ENCODE peak calls at places on chromosomes 16 and 17, in eight cellular contexts. I is dorsolateral prefrontal cortex, D is colonic mucosa, Y is fibroblast of lung, W is A549, F is ovary, S is lung, N is sigmoid colon. M is an unnamed sample.

GRCh38 chr17:42484304-42484703 is 25.6 kb downstream of the ATP6V0A1 start:
- DNase-seq in I (no peak), D (peak; percentile 41), Y (no peak), W (no peak), F (no peak), S (no peak), N (no peak), M (peak; percentile 49)

GRCh38 chr17:41868568-41868967 is 3.3 kb upstream of the KLHL11 start:
- DNase-seq in I (no peak), D (no peak), Y (no peak), W (no peak), F (no peak), S (no peak), N (no peak), M (no peak)

GRCh38 chr17:27907976-27908558 is 14.9 kb upstream of the LYRM9 start:
- DNase-seq in I (no peak), D (no peak), Y (no peak), W (no peak), F (no peak), S (no peak), N (no peak), M (no peak)

GRCh38 chr16:27253526-27253930 is 15.0 kb downstream of the NSMCE1 start:
- DNase-seq in I (no peak), D (no peak), Y (peak; percentile 91), W (peak; percentile 39), F (no peak), S (no peak), N (no peak), M (no peak)

GRCh38 chr17:7336240-7337175 is at the start of gene ACAP1:
- DNase-seq in I (no peak), D (peak; percentile 65), Y (no peak), W (no peak), F (no peak), S (no peak), N (no peak), M (peak; percentile 91)

GRCh38 chr17:78798695-78799559 is 16.9 kb upstream of the CYTH1 start:
- DNase-seq in I (no peak), D (no peak), Y (peak; percentile 53), W (peak; percentile 45), F (no peak), S (no peak), N (no peak), M (no peak)

GRCh38 chr17:29059281-29059680 is 16.3 kb downstream of the PIPOX start:
- DNase-seq in I (no peak), D (no peak), Y (peak; percentile 74), W (peak; percentile 58), F (no peak), S (no peak), N (no peak), M (no peak)

GRCh38 chr16:79329967-79330366 is 270.6 kb downstream of the MAF start:
- DNase-seq in I (no peak), D (peak; percentile 27), Y (no peak), W (no peak), F (no peak), S (no peak), N (no peak), M (no peak)

GRCh38 chr17:78934681-78935418 is 9.7 kb upstream of the TIMP2 start:
- DNase-seq in I (no peak), D (no peak), Y (peak; percentile 41), W (no peak), F (no peak), S (no peak), N (peak; percentile 75), M (no peak)

GRCh38 chr16:4578961-4579530 is 22.9 kb downstream of the C16orf96 start:
- DNase-seq in I (no peak), D (no peak), Y (no peak), W (no peak), F (no peak), S (no peak), N (no peak), M (no peak)

GRCh38 chr17:40404003-40404402 is 13.7 kb downstream of the TOP2A start:
- DNase-seq in I (no peak), D (no peak), Y (no peak), W (no peak), F (no peak), S (no peak), N (no peak), M (no peak)

GRCh38 chr16:57536306-57537193 is at the start of gene CCDC102A:
- DNase-seq in I (peak; percentile 52), D (peak; percentile 42), Y (peak; percentile 54), W (no peak), F (peak; percentile 45), S (no peak), N (no peak), M (peak; percentile 41)

GRCh38 chr17:41784207-41784744 is 2.2 kb downstream of the JUP start:
- DNase-seq in I (no peak), D (peak; percentile 60), Y (peak; percentile 84), W (peak; percentile 92), F (no peak), S (peak; percentile 58), N (no peak), M (no peak)

GRCh38 chr16:27245276-27246231 is 23.0 kb downstream of the NSMCE1 start:
- DNase-seq in I (no peak), D (no peak), Y (peak; percentile 97), W (peak; percentile 90), F (peak; percentile 46), S (no peak), N (peak; percentile 89), M (no peak)

GRCh38 chr17:9290226-9290613 is 268.9 kb downstream of the NTN1 start:
- DNase-seq in I (no peak), D (no peak), Y (no peak), W (no peak), F (no peak), S (no peak), N (no peak), M (no peak)

GRCh38 chr17:63171428-63172205 is 205.6 kb downstream of the TANC2 start:
- DNase-seq in I (no peak), D (no peak), Y (peak; percentile 84), W (no peak), F (no peak), S (no peak), N (no peak), M (no peak)

GRCh38 chr17:51612692-51613091 is 352.3 kb downstream of the UTP18 start:
- DNase-seq in I (no peak), D (no peak), Y (no peak), W (no peak), F (no peak), S (no peak), N (no peak), M (no peak)

GRCh38 chr17:81868674-81869220 is 2.4 kb downstream of the ARHGDIA start:
- DNase-seq in I (no peak), D (no peak), Y (peak; percentile 89), W (peak; percentile 91), F (peak; percentile 61), S (no peak), N (peak; percentile 84), M (no peak)
- H3K4me3 ChIP-seq in I (no peak overlapping the region), D (no peak overlapping the region), Y (no peak overlapping the region), W (peak overlapping the region; percentile 99), F (no peak overlapping the region), S (no peak overlapping the region), N (no peak overlapping the region), M (no peak overlapping the region)

GRCh38 chr16:88454315-88455057 is 1.4 kb downstream of the ZFPM1 start:
- DNase-seq in I (no peak), D (peak; percentile 67), Y (no peak), W (peak; percentile 46), F (no peak), S (no peak), N (no peak), M (peak; percentile 53)
- H3K27ac ChIP-seq in I (no peak overlapping the region), D (peak overlapping the region; percentile 78), Y (peak overlapping the region; percentile 16), W (peak overlapping the region; percentile 78), F (no peak overlapping the region), S (peak overlapping the region; percentile 63), N (no peak overlapping the region), M (peak overlapping the region; percentile 57)

DNA sequence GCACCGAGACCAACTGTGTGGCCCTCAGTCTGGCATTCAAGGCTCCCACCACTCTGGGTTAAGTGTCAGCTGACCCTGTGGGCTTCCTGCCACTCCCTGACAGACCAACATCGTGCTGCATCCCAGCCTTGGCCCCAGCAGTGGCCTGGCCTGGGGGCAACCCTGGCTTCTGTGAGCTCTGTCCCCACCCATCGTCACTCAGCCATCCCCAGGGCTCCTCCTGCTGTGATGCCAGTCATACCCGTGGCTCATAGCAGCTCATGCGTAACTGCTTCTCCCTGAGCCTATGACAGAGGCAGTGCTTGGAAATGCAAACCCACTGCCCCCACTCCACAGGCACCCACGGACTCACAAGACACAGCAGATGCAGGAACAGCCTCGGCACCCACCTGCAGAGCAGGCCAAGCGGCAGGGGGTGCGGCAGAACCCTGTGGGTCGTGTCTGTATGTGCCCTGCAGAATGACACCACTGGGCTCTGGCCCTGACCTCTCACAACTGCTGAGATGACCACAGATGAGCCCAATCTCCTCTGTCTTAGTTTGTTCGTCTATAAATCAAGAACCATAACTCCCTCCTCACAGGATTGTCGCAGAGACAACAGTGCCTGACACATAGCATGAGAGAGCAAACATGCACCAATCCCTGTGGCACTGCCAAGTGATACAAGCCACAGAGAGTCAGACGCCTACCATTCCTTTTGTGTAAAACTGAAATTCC is 26.6 kb downstream of the PIEZO1 start:
- DNase-seq in I (no peak), D (no peak), Y (no peak), W (no peak), F (no peak), S (no peak), N (no peak), M (no peak)
- H3K4me3 ChIP-seq in I (no peak overlapping the region), D (no peak overlapping the region), Y (no peak overlapping the region), W (no peak overlapping the region), F (no peak overlapping the region), S (no peak overlapping the region), N (no peak overlapping the region), M (no peak overlapping the region)

GRCh38 chr16:71254832-71255560 is 24.5 kb upstream of the HYDIN start:
- DNase-seq in I (no peak), D (no peak), Y (no peak), W (no peak), F (no peak), S (no peak), N (no peak), M (no peak)
- H3K27ac ChIP-seq in I (no peak overlapping the region), D (no peak overlapping the region), Y (no peak overlapping the region), W (no peak overlapping the region), F (no peak overlapping the region), S (no peak overlapping the region), N (no peak overlapping the region), M (no peak overlapping the region)

GRCh38 chr16:56262148-56262878 is 71.0 kb downstream of the GNAO1 start:
- DNase-seq in I (no peak), D (no peak), Y (no peak), W (no peak), F (no peak), S (no peak), N (peak; percentile 72), M (peak; percentile 74)
- H3K4me3 ChIP-seq in I (no peak overlapping the region), D (no peak overlapping the region), Y (no peak overlapping the region), W (no peak overlapping the region), F (no peak overlapping the region), S (no peak overlapping the region), N (no peak overlapping the region), M (no peak overlapping the region)

GRCh38 chr16:50204426-50205108 is 51.5 kb downstream of the TENT4B start:
- DNase-seq in I (no peak), D (no peak), Y (peak; percentile 20), W (no peak), F (no peak), S (no peak), N (no peak), M (no peak)
- H3K27ac ChIP-seq in I (no peak overlapping the region), D (no peak overlapping the region), Y (no peak overlapping the region), W (peak overlapping the region; percentile 75), F (peak overlapping the region; percentile 62), S (peak overlapping the region; percentile 69), N (peak overlapping the region; percentile 69), M (no peak overlapping the region)